ENCODE peak calls at places on chromosomes 4 and X, in seven cellular contexts. G is activated CD4-positive, CD25-positive, alpha-beta regulatory T cell treated with anti-CD3 and anti-CD28 coated beads, Interleukin-2, amount 50 U/mL, for 16 hours; S is hepatocyte; J is NCI-H1436; N is SJSA1; Q is NCI-H2081; L is lower lobe of right lung. U is an unnamed sample.

GRCh38 chr4:173169428-173170209 is 1.0 kb downstream of the GALNT7 start:
- DNase-seq in L (peak), J (peak), N (peak), Q (peak), S (peak), G (peak), U (peak)

GRCh38 chr4:145861331-145862318 is 77.0 kb downstream of the ZNF827 start:
- DNase-seq in N (no peak), J (no peak), S (no peak), G (no peak), Q (peak), L (peak), U (no peak)

GRCh38 chrX:65598559-65599147 is 64.1 kb upstream of the LAS1L start:
- DNase-seq in Q (no peak), J (no peak), G (no peak), N (no peak), L (no peak), S (no peak), U (no peak)

GRCh38 chrX:77451041-77451440 is 3.9 kb downstream of the FGF16 start:
- DNase-seq in Q (no peak), N (no peak), G (no peak), S (no peak), L (no peak), J (no peak), U (no peak)

GRCh38 chr4:54281060-54281781 is 52.1 kb downstream of the PDGFRA start:
- DNase-seq in N (peak), L (peak), Q (no peak), J (no peak), G (no peak), S (peak), U (no peak)

GRCh38 chrX:57172544-57172943 is 35.3 kb upstream of the SPIN2A start:
- DNase-seq in N (no peak), Q (no peak), J (no peak), S (no peak), L (no peak), G (no peak), U (no peak)

GRCh38 chr4:40871695-40872250 is 122.0 kb downstream of the NSUN7 start:
- DNase-seq in Q (no peak), L (no peak), S (no peak), N (no peak), J (no peak), G (no peak), U (no peak)

GRCh38 chr4:94934201-94934600 is 176.4 kb downstream of the BMPR1B start:
- DNase-seq in J (no peak), L (no peak), Q (no peak), G (no peak), N (no peak), S (no peak), U (no peak)

GRCh38 chr4:156528216-156528615 is 443.4 kb downstream of the PDGFC start:
- DNase-seq in L (no peak), S (no peak), Q (no peak), N (no peak), G (no peak), J (no peak), U (no peak)

GRCh38 chrX:24963823-24964222 is 51.9 kb downstream of the ARX start:
- DNase-seq in N (no peak), L (no peak), S (no peak), J (no peak), Q (no peak), G (no peak), U (no peak)

GRCh38 chrX:73401591-73402266 is 45.1 kb upstream of the CDX4 start:
- DNase-seq in Q (no peak), S (peak), G (no peak), N (no peak), J (no peak), L (no peak), U (no peak)

GRCh38 chrX:150212672-150213480 is 150.2 kb upstream of the MAMLD1 start:
- DNase-seq in J (no peak), G (no peak), N (no peak), L (no peak), S (peak), Q (no peak), U (no peak)

GRCh38 chr4:8657381-8657776 is 64.8 kb downstream of the CPZ start:
- DNase-seq in N (peak), G (no peak), L (no peak), J (no peak), S (no peak), Q (no peak), U (no peak)

GRCh38 chr4:27910227-27910626 is 1049.6 kb downstream of the STIM2 start:
- DNase-seq in S (no peak), Q (no peak), G (no peak), J (no peak), N (no peak), L (no peak), U (no peak)

GRCh38 chr4:82765134-82765533 is 33.5 kb downstream of the SCD5 start:
- DNase-seq in G (no peak), L (no peak), S (no peak), N (no peak), J (no peak), Q (no peak), U (no peak)

GRCh38 chr4:970046-970745 is 3.2 kb downstream of the DGKQ start:
- DNase-seq in L (no peak), G (no peak), J (no peak), S (no peak), N (no peak), Q (no peak), U (no peak)

GRCh38 chr4:73922766-73923630 is 53.8 kb downstream of the CXCL1 start:
- DNase-seq in S (no peak), G (no peak), J (no peak), Q (no peak), L (no peak), N (no peak), U (no peak)

GRCh38 chr4:124206779-124207605 is 505.5 kb downstream of the ANKRD50 start:
- DNase-seq in L (no peak), S (peak), G (no peak), N (no peak), J (no peak), Q (no peak), U (no peak)

GRCh38 chrX:67503453-67503852 is 40.4 kb upstream of the AR start:
- DNase-seq in L (no peak), N (no peak), J (no peak), Q (no peak), S (no peak), G (no peak), U (no peak)

GRCh38 chr4:175330236-175330635 is 412.1 kb downstream of the ADAM29 start:
- DNase-seq in J (no peak), G (no peak), Q (no peak), S (no peak), N (no peak), L (no peak), U (no peak)

GRCh38 chrX:87425618-87426017 is 92.0 kb upstream of the KLHL4 start:
- DNase-seq in S (no peak), L (no peak), N (no peak), Q (no peak), J (no peak), G (no peak), U (no peak)

GRCh38 chr4:157170321-157170720 is 50.2 kb upstream of the GRIA2 start:
- DNase-seq in L (no peak), N (no peak), J (no peak), G (no peak), S (no peak), Q (no peak), U (no peak)